ENCODE peak calls at places on chromosome 15, in six cellular contexts. E, P, Q, C, T and N are unnamed samples.

GRCh38 chr15:37980010-37980409 is 45.6 kb downstream of the TMCO5A start:
- DNase-seq in E (no peak), P (no peak), Q (no peak), C (no peak), T (no peak), N (peak; percentile 19)

GRCh38 chr15:81940467-81941451 is 105.1 kb downstream of the MEX3B start:
- DNase-seq in E (no peak), P (peak; percentile 4), Q (no peak), C (no peak), T (no peak), N (no peak)

GRCh38 chr15:39530446-39531342 is 50.2 kb upstream of the THBS1 start:
- DNase-seq in E (no peak), P (no peak), Q (no peak), C (no peak), T (no peak), N (no peak)

GRCh38 chr15:27492021-27492621 is 521.1 kb downstream of the GABRG3 start:
- DNase-seq in E (peak; percentile 68), P (no peak), Q (no peak), C (no peak), T (no peak), N (peak; percentile 12)

GRCh38 chr15:34855397-34855796 is 60.0 kb upstream of the ACTC1 start:
- DNase-seq in E (no peak), P (peak; percentile 83), Q (no peak), C (peak; percentile 38), T (no peak), N (no peak)

GRCh38 chr15:78841307-78841706 is 30.0 kb upstream of the ADAMTS7 start:
- DNase-seq in E (no peak), P (no peak), Q (no peak), C (no peak), T (no peak), N (no peak)

GRCh38 chr15:93103823-93104222 is 14.8 kb upstream of the RGMA start:
- DNase-seq in E (no peak), P (no peak), Q (no peak), C (no peak), T (no peak), N (no peak)

GRCh38 chr15:99702895-99703602 is 30.2 kb downstream of the LYSMD4 start:
- DNase-seq in E (no peak), P (no peak), Q (no peak), C (no peak), T (no peak), N (no peak)

GRCh38 chr15:44735482-44736260 is 657 bp upstream of the TRIM69 start:
- DNase-seq in E (no peak), P (no peak), Q (peak; percentile 58), C (no peak), T (peak; percentile 34), N (no peak)

GRCh38 chr15:77870195-77871065 is 207.1 kb downstream of the TBC1D2B start:
- DNase-seq in E (peak; percentile 34), P (peak; percentile 73), Q (peak; percentile 65), C (peak; percentile 78), T (peak; percentile 47), N (peak; percentile 75)

GRCh38 chr15:31472636-31473383 is 146.2 kb downstream of the KLF13 start:
- DNase-seq in E (no peak), P (no peak), Q (no peak), C (no peak), T (no peak), N (no peak)

GRCh38 chr15:70879386-70879785 is 12.8 kb downstream of the THAP10 start:
- DNase-seq in E (no peak), P (peak; percentile 46), Q (no peak), C (no peak), T (no peak), N (no peak)